ENCODE peak calls at places on chromosomes 2 and 18, in five cellular contexts. One of them, this sample, is unnamed.

GRCh38 chr2:230077851-230078547 is 9.3 kb upstream of the SLC16A14 start:
- DNase-seq in stomach: no peak
- DNase-seq in erythroblast: no peak
- DNase-seq in A549: no peak
- DNase-seq in ovary: no peak
- DNase-seq in this sample: no peak

GRCh38 chr18:34624551-34624950 is 85.5 kb upstream of the DTNA start:
- DNase-seq in ovary: no peak
- DNase-seq in stomach: no peak
- DNase-seq in A549: no peak
- DNase-seq in erythroblast: no peak
- DNase-seq in this sample: no peak

GRCh38 chr2:225171350-225171749 is 129.1 kb upstream of the DOCK10 start:
- DNase-seq in erythroblast: no peak
- DNase-seq in stomach: no peak
- DNase-seq in ovary: no peak
- DNase-seq in A549: no peak
- DNase-seq in this sample: no peak

GRCh38 chr2:47321411-47322031 is 81.4 kb upstream of the MSH2 start:
- DNase-seq in A549: no peak
- DNase-seq in erythroblast: peak
- DNase-seq in ovary: no peak
- DNase-seq in stomach: no peak
- DNase-seq in this sample: no peak

GRCh38 chr2:199955007-199955338 is 318 bp downstream of the TYW5 start:
- DNase-seq in ovary: no peak
- DNase-seq in erythroblast: no peak
- DNase-seq in stomach: no peak
- DNase-seq in A549: no peak
- DNase-seq in this sample: peak

GRCh38 chr2:158963036-158963435 is 5.4 kb upstream of the TANC1 start:
- DNase-seq in erythroblast: no peak
- DNase-seq in A549: no peak
- DNase-seq in ovary: no peak
- DNase-seq in stomach: no peak
- DNase-seq in this sample: no peak

GRCh38 chr18:72871091-72871490 is 3.3 kb upstream of the NETO1 start:
- DNase-seq in erythroblast: no peak
- DNase-seq in ovary: no peak
- DNase-seq in stomach: no peak
- DNase-seq in A549: no peak
- DNase-seq in this sample: no peak

GRCh38 chr2:50385361-50385760 is 646.6 kb downstream of the NRXN1 start:
- DNase-seq in A549: no peak
- DNase-seq in ovary: no peak
- DNase-seq in stomach: no peak
- DNase-seq in erythroblast: no peak
- DNase-seq in this sample: no peak

GRCh38 chr2:18559531-18559930 is 922 bp downstream of the RDH14 start:
- DNase-seq in A549: no peak
- DNase-seq in erythroblast: no peak
- DNase-seq in stomach: no peak
- DNase-seq in ovary: no peak
- DNase-seq in this sample: no peak

GRCh38 chr2:164826293-164827243 is 15.1 kb downstream of the COBLL1 start:
- DNase-seq in erythroblast: peak
- DNase-seq in ovary: no peak
- DNase-seq in stomach: peak
- DNase-seq in A549: no peak
- DNase-seq in this sample: no peak

GRCh38 chr2:45170976-45171514 is 161.8 kb upstream of the SIX2 start:
- DNase-seq in stomach: no peak
- DNase-seq in A549: no peak
- DNase-seq in ovary: no peak
- DNase-seq in erythroblast: no peak
- DNase-seq in this sample: no peak

GRCh38 chr2:229582151-229582550 is 132.2 kb downstream of the DNER start:
- DNase-seq in erythroblast: no peak
- DNase-seq in stomach: no peak
- DNase-seq in A549: no peak
- DNase-seq in ovary: no peak
- DNase-seq in this sample: no peak

GRCh38 chr18:63213331-63213900 is 106.2 kb downstream of the BCL2 start:
- DNase-seq in A549: no peak
- DNase-seq in stomach: no peak
- DNase-seq in erythroblast: peak
- DNase-seq in ovary: no peak
- DNase-seq in this sample: no peak

GRCh38 chr2:222025891-222026271 is 272.9 kb downstream of the PAX3 start:
- DNase-seq in A549: no peak
- DNase-seq in erythroblast: no peak
- DNase-seq in stomach: no peak
- DNase-seq in ovary: no peak
- DNase-seq in this sample: no peak

GRCh38 chr2:55843096-55843991 is 80.2 kb downstream of the EFEMP1 start:
- DNase-seq in erythroblast: no peak
- DNase-seq in A549: peak
- DNase-seq in ovary: no peak
- DNase-seq in stomach: peak
- DNase-seq in this sample: no peak

GRCh38 chr2:111897924-111898702 is at the start of gene MERTK:
- DNase-seq in ovary: peak
- DNase-seq in erythroblast: peak
- DNase-seq in A549: peak
- DNase-seq in stomach: peak
- DNase-seq in this sample: peak

GRCh38 chr2:162490795-162491470 is 147.0 kb downstream of the GCA start:
- DNase-seq in erythroblast: no peak
- DNase-seq in A549: no peak
- DNase-seq in ovary: no peak
- DNase-seq in stomach: no peak
- DNase-seq in this sample: no peak

GRCh38 chr18:51559902-51560287 is 362.4 kb upstream of the MEX3C start:
- DNase-seq in erythroblast: no peak
- DNase-seq in ovary: no peak
- DNase-seq in A549: no peak
- DNase-seq in stomach: no peak
- DNase-seq in this sample: no peak

GRCh38 chr2:224146356-224147160 is 107.5 kb upstream of the SERPINE2 start:
- DNase-seq in stomach: no peak
- DNase-seq in ovary: no peak
- DNase-seq in A549: no peak
- DNase-seq in erythroblast: no peak
- DNase-seq in this sample: no peak

GRCh38 chr2:173763641-173764040 is 201.5 kb downstream of the SP3 start:
- DNase-seq in ovary: no peak
- DNase-seq in erythroblast: no peak
- DNase-seq in stomach: no peak
- DNase-seq in A549: no peak
- DNase-seq in this sample: no peak

GRCh38 chr2:127661949-127662510 is 13.3 kb downstream of the LIMS2 start:
- DNase-seq in A549: no peak
- DNase-seq in ovary: no peak
- DNase-seq in erythroblast: no peak
- DNase-seq in stomach: no peak
- DNase-seq in this sample: no peak

GRCh38 chr18:45879681-45880655 is 54.5 kb downstream of the SIGLEC15 start:
- DNase-seq in A549: peak
- DNase-seq in erythroblast: peak
- DNase-seq in ovary: peak
- DNase-seq in stomach: peak
- DNase-seq in this sample: peak

GRCh38 chr2:37631698-37632097 is 39.7 kb downstream of the CDC42EP3 start:
- DNase-seq in A549: no peak
- DNase-seq in erythroblast: no peak
- DNase-seq in ovary: no peak
- DNase-seq in stomach: no peak
- DNase-seq in this sample: no peak

GRCh38 chr2:206526416-206526815 is 83.1 kb downstream of the ADAM23 start:
- DNase-seq in A549: no peak
- DNase-seq in ovary: no peak
- DNase-seq in stomach: no peak
- DNase-seq in erythroblast: no peak
- DNase-seq in this sample: no peak

GRCh38 chr2:222751821-222752719 is 80.6 kb downstream of the MOGAT1 start:
- DNase-seq in erythroblast: no peak
- DNase-seq in A549: no peak
- DNase-seq in stomach: no peak
- DNase-seq in ovary: no peak
- DNase-seq in this sample: no peak

GRCh38 chr2:106094101-106094860 is 99.8 kb downstream of the UXS1 start:
- DNase-seq in erythroblast: no peak
- DNase-seq in stomach: no peak
- DNase-seq in A549: no peak
- DNase-seq in ovary: no peak
- DNase-seq in this sample: no peak

GRCh38 chr2:80303825-80304521 is 579 bp downstream of the LRRTM1 start:
- DNase-seq in A549: no peak
- DNase-seq in stomach: no peak
- DNase-seq in erythroblast: no peak
- DNase-seq in ovary: no peak
- DNase-seq in this sample: no peak

GRCh38 chr2:224023188-224023587 is 15.9 kb downstream of the SERPINE2 start:
- DNase-seq in A549: peak
- DNase-seq in stomach: no peak
- DNase-seq in erythroblast: no peak
- DNase-seq in ovary: no peak
- DNase-seq in this sample: no peak

GRCh38 chr2:84782717-84783442 is 98.0 kb downstream of the TRABD2A start:
- DNase-seq in A549: no peak
- DNase-seq in stomach: no peak
- DNase-seq in erythroblast: no peak
- DNase-seq in ovary: no peak
- DNase-seq in this sample: no peak

GRCh38 chr18:57439985-57440330 is 4.8 kb downstream of the ONECUT2 start:
- DNase-seq in erythroblast: no peak
- DNase-seq in ovary: no peak
- DNase-seq in stomach: no peak
- DNase-seq in A549: no peak
- DNase-seq in this sample: no peak

DNA sequence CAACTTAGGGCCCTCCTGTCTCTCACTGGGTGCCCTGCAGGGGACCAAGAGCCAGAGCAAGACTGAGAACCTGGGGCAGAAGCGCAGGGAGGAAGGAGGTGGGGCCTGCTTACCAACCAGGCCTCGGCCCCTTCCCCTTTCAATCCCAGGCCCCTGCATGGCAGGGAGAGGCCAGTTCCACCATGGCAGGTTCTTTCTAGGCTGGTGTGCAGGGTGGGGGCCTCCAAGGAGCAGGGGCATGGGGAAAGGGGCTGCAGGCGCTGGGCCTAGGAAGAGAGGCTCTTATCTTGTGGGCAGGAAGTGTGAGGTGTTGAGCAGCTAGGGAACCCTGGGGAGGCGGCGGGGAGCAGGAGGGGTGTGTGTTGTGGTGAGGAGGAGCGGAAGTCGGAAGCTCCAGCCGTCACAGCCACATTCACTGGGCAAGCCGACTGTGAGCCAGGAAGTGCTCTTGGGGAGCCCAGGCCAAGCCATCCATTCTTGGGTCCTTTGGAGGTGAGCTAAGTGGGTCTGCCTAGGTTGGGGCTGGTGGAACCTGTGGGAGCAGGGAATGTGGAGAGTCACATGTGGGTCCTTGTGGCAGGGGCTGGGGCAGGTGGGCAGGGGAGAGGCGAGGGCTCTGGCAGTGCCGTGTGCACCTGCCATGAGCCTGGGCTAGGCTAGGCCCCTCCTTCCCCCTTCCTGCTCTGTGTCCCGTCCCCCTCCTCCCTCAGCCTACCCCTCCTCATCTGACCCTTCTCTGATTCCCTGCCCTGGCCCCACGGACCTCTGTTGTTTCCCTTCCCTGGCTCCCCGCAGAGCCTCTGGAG is at the start of gene PSD4:
- DNase-seq in A549: no peak
- DNase-seq in ovary: no peak
- DNase-seq in stomach: peak
- DNase-seq in erythroblast: peak
- DNase-seq in this sample: no peak
- TF ChIP-seq POLR2A in A549: no peak
- TF ChIP-seq POLR2A in ovary: no peak
- TF ChIP-seq POLR2A in stomach: no peak
- TF ChIP-seq POLR2A in erythroblast: peak
- TF ChIP-seq POLR2A in this sample: no peak

DNA sequence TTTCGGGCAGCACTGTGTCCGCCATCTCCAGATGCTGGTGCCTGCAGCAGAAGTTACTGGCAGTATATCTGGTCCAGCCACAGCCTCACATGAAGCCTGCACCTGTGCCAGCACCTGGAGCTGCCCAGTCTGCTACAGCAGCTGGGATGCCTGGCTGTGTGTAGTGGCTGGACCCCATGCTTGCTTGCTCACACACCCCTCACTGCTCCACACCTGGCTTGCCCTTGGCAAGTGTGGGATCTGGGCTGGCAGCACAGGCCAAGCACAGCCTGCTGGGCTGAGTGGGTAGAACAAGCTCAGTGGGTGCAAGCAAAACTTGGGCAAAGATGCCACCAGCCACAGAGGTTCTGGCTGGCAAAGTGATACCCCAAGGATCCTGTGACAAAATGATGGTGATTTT is 209.4 kb upstream of the RASGRP3 start:
- DNase-seq in A549: no peak
- DNase-seq in erythroblast: no peak
- DNase-seq in ovary: no peak
- DNase-seq in stomach: no peak
- DNase-seq in this sample: no peak
- TF ChIP-seq POLR2A in A549: no peak
- TF ChIP-seq POLR2A in erythroblast: no peak
- TF ChIP-seq POLR2A in ovary: no peak
- TF ChIP-seq POLR2A in stomach: no peak
- TF ChIP-seq POLR2A in this sample: no peak

DNA sequence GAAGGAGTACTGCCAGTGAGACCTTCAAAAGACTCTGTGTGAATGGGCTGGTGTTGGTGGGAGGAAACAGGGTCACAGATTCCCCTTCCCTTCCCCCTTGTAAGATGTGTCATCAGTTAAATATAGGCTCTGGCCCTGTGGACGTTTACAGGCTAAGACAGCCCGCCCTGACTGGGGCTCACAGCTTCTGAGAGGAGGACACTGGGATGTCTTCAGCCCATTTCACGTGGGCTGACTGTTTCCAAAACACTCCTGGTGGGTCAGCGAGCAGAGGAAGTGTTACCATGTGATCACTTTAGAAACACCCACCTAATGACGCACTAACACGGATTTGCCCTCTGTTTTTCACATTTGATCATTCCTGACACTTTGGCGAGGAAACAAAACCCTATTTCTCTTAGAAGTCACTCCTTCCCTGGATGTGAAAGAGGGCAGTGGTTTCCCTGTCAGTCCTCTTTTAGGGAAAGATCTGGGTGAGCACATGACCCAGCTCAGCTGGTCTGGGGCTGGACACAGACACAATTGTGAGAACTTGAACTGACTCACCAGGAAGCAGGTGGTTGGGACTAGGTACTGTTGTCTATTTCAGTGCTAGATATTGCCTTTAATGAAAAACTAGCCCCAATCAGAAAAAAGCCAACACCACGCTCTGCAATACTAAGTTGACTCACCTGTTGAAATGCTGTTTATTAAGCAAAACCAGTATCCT is 38.9 kb downstream of the BMP10 start:
- DNase-seq in A549: no peak
- DNase-seq in erythroblast: no peak
- DNase-seq in ovary: peak
- DNase-seq in stomach: no peak
- DNase-seq in this sample: peak
- TF ChIP-seq POLR2A in A549: no peak
- TF ChIP-seq POLR2A in erythroblast: no peak
- TF ChIP-seq POLR2A in ovary: no peak
- TF ChIP-seq POLR2A in stomach: no peak
- TF ChIP-seq POLR2A in this sample: no peak

GRCh38 chr2:101625387-101625786 is 72.1 kb upstream of the MAP4K4 start:
- DNase-seq in erythroblast: no peak
- DNase-seq in stomach: no peak
- DNase-seq in A549: no peak
- DNase-seq in ovary: no peak
- DNase-seq in this sample: no peak
- TF ChIP-seq POLR2A in erythroblast: no peak
- TF ChIP-seq POLR2A in stomach: no peak
- TF ChIP-seq POLR2A in A549: no peak
- TF ChIP-seq POLR2A in ovary: no peak
- TF ChIP-seq POLR2A in this sample: no peak